ENCODE peak calls at places on chromosomes 5 and 9, in four cellular contexts. One of them, this sample, is unnamed.

GRCh38 chr5:159104058-159104651 is 4.4 kb upstream of the EBF1 start:
- DNase-seq in omental fat pad: no peak
- DNase-seq in IMR-90: peak
- DNase-seq in nephron progenitor cell: peak
- DNase-seq in this sample: no peak

GRCh38 chr5:134450374-134450773 is 38.7 kb upstream of the CDKN2AIPNL start:
- DNase-seq in nephron progenitor cell: no peak
- DNase-seq in IMR-90: no peak
- DNase-seq in omental fat pad: no peak
- DNase-seq in this sample: no peak

GRCh38 chr5:172179032-172179989 is 8.7 kb downstream of the STK10 start:
- DNase-seq in IMR-90: peak
- DNase-seq in nephron progenitor cell: no peak
- DNase-seq in omental fat pad: no peak
- DNase-seq in this sample: no peak

GRCh38 chr5:43389679-43390329 is 22.4 kb downstream of the CCL28 start:
- DNase-seq in IMR-90: peak
- DNase-seq in omental fat pad: no peak
- DNase-seq in nephron progenitor cell: peak
- DNase-seq in this sample: peak

GRCh38 chr9:124366476-124367220 is 48.6 kb downstream of the PSMB7 start:
- DNase-seq in omental fat pad: no peak
- DNase-seq in nephron progenitor cell: no peak
- DNase-seq in IMR-90: peak
- DNase-seq in this sample: no peak

GRCh38 chr5:17436345-17436744 is 61.7 kb upstream of the TAF11L2 start:
- DNase-seq in omental fat pad: no peak
- DNase-seq in IMR-90: no peak
- DNase-seq in nephron progenitor cell: no peak
- DNase-seq in this sample: no peak

GRCh38 chr9:120642129-120642528 is 62.2 kb upstream of the CDK5RAP2 start:
- DNase-seq in IMR-90: peak
- DNase-seq in nephron progenitor cell: no peak
- DNase-seq in omental fat pad: no peak
- DNase-seq in this sample: no peak

GRCh38 chr9:32581512-32582143 is 8.7 kb upstream of the NDUFB6 start:
- DNase-seq in omental fat pad: no peak
- DNase-seq in IMR-90: peak
- DNase-seq in nephron progenitor cell: peak
- DNase-seq in this sample: no peak

GRCh38 chr5:143362828-143363227 is 40.7 kb downstream of the NR3C1 start:
- DNase-seq in nephron progenitor cell: no peak
- DNase-seq in omental fat pad: no peak
- DNase-seq in IMR-90: no peak
- DNase-seq in this sample: no peak

GRCh38 chr9:123364241-123364824 is 8.3 kb downstream of the CRB2 start:
- DNase-seq in omental fat pad: peak
- DNase-seq in IMR-90: peak
- DNase-seq in nephron progenitor cell: no peak
- DNase-seq in this sample: no peak

GRCh38 chr9:123365881-123366528 is 10.0 kb downstream of the CRB2 start:
- DNase-seq in IMR-90: no peak
- DNase-seq in omental fat pad: no peak
- DNase-seq in nephron progenitor cell: no peak
- DNase-seq in this sample: no peak

GRCh38 chr9:123362856-123363255 is 6.9 kb downstream of the CRB2 start:
- DNase-seq in nephron progenitor cell: no peak
- DNase-seq in IMR-90: no peak
- DNase-seq in omental fat pad: no peak
- DNase-seq in this sample: no peak

GRCh38 chr9:123368023-123368422 is 12.0 kb downstream of the CRB2 start:
- DNase-seq in nephron progenitor cell: no peak
- DNase-seq in IMR-90: no peak
- DNase-seq in omental fat pad: no peak
- DNase-seq in this sample: no peak

GRCh38 chr9:123365287-123365880 is 9.4 kb downstream of the CRB2 start:
- DNase-seq in omental fat pad: no peak
- DNase-seq in nephron progenitor cell: no peak
- DNase-seq in IMR-90: no peak
- DNase-seq in this sample: no peak
- TF ChIP-seq CTCF in omental fat pad: no peak
- TF ChIP-seq CTCF in nephron progenitor cell: no peak
- TF ChIP-seq CTCF in IMR-90: no peak
- TF ChIP-seq CTCF in this sample: no peak

GRCh38 chr9:116152941-116153764 is 438 bp upstream of the PAPPA start:
- DNase-seq in IMR-90: peak
- DNase-seq in omental fat pad: no peak
- DNase-seq in nephron progenitor cell: peak
- DNase-seq in this sample: no peak

GRCh38 chr9:116151199-116151598 is 2.4 kb upstream of the PAPPA start:
- DNase-seq in nephron progenitor cell: no peak
- DNase-seq in omental fat pad: no peak
- DNase-seq in IMR-90: no peak
- DNase-seq in this sample: no peak

GRCh38 chr9:116153765-116154333 is at the start of gene PAPPA:
- DNase-seq in omental fat pad: no peak
- DNase-seq in IMR-90: no peak
- DNase-seq in nephron progenitor cell: no peak
- DNase-seq in this sample: no peak

GRCh38 chr9:116151966-116152381 is 1.6 kb upstream of the PAPPA start:
- DNase-seq in omental fat pad: no peak
- DNase-seq in IMR-90: peak
- DNase-seq in nephron progenitor cell: no peak
- DNase-seq in this sample: no peak

DNA sequence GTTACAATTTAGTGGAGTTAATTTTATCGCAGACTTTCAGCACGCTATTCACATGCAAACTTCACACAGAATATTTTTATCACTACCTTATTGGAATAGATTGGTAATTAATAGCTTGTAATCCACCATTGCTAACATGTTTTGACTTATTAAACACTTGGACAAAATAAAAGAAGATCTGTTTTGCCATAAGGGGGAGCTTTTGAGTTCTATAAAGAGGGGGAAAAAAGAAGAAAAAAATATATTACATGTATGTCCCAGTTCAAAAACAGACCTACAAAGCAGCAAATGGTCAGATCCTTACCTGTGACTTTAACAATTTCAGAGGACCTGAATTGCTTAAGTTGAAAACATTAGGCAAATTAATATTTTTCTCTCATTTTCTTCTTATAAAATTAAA is 1.2 kb upstream of the PAPPA start:
- DNase-seq in omental fat pad: no peak
- DNase-seq in nephron progenitor cell: no peak
- DNase-seq in IMR-90: peak
- DNase-seq in this sample: no peak
- TF ChIP-seq CTCF in omental fat pad: no peak
- TF ChIP-seq CTCF in nephron progenitor cell: peak
- TF ChIP-seq CTCF in IMR-90: peak
- TF ChIP-seq CTCF in this sample: peak

GRCh38 chr9:83708515-83709158 is 879 bp upstream of the UBQLN1 start:
- DNase-seq in nephron progenitor cell: peak
- DNase-seq in omental fat pad: peak
- DNase-seq in IMR-90: peak
- DNase-seq in this sample: peak
- TF ChIP-seq CTCF in nephron progenitor cell: no peak
- TF ChIP-seq CTCF in omental fat pad: no peak
- TF ChIP-seq CTCF in IMR-90: no peak
- TF ChIP-seq CTCF in this sample: no peak

DNA sequence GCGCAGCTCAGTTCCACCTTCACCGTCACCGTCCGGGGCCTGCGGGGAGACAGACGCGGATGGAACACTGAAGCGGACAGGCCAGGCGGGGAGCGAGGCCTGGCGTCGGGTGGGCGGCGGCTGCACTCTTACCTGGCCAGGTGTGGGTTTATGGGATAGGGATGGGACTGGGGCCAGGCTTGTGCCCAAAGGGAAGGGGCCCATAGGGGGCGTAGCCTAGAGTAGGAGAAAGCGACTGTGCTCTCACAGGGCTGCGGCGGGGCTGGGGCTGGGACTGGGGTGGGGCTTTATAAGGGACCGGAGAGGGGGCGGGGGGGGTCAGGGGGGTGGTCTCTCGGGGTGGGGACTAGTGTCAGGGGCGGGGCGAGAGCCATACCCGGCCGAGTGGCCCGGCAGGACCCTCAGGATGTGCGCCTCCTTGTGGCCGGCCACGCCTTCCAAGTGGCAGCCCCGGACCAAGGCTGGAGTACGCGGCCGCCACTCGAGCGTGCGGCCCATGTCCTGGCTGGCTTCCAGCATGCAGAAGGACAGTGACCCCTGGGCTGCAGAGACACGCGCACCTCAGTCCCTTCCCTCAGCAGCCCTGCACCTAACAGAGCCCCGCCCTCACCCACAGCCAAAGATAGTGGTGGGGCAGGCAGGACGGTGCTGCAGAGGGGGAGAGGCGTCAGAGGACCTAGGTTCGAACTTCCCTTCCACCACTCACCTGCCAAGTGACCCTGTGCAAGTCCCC is 22.8 kb downstream of the FPGS start:
- DNase-seq in omental fat pad: no peak
- DNase-seq in nephron progenitor cell: peak
- DNase-seq in IMR-90: no peak
- DNase-seq in this sample: no peak
- TF ChIP-seq CTCF in omental fat pad: no peak
- TF ChIP-seq CTCF in nephron progenitor cell: peak
- TF ChIP-seq CTCF in IMR-90: peak
- TF ChIP-seq CTCF in this sample: peak

GRCh38 chr5:85868070-85868469 is 749.7 kb upstream of the COX7C start:
- DNase-seq in omental fat pad: no peak
- DNase-seq in nephron progenitor cell: no peak
- DNase-seq in IMR-90: no peak
- DNase-seq in this sample: no peak
- TF ChIP-seq CTCF in omental fat pad: no peak
- TF ChIP-seq CTCF in nephron progenitor cell: no peak
- TF ChIP-seq CTCF in IMR-90: no peak
- TF ChIP-seq CTCF in this sample: no peak

This sample was measured in tibial artery.